ENCODE peak calls at places on chromosomes 11 and 22, in nine cellular contexts. One of them, this sample, is unnamed.

GRCh38 chr11:91295591-91295990 is 929.0 kb upstream of the FAT3 start:
- DNase-seq in posterior vena cava: no peak
- DNase-seq in pulmonary artery endothelial cell: no peak
- DNase-seq in neuronal stem cell: no peak
- DNase-seq in ELR: no peak
- DNase-seq in CD4-positive, alpha-beta T cell: no peak
- DNase-seq in sciatic nerve: no peak
- DNase-seq in cardiac fibroblast: no peak
- DNase-seq in effector CD4-positive, alpha-beta T cell: no peak
- DNase-seq in this sample: no peak

GRCh38 chr11:933936-934335 is 8.3 kb downstream of the AP2A2 start:
- DNase-seq in ELR: no peak
- DNase-seq in CD4-positive, alpha-beta T cell: no peak
- DNase-seq in posterior vena cava: no peak
- DNase-seq in sciatic nerve: no peak
- DNase-seq in cardiac fibroblast: no peak
- DNase-seq in pulmonary artery endothelial cell: no peak
- DNase-seq in neuronal stem cell: no peak
- DNase-seq in effector CD4-positive, alpha-beta T cell: no peak
- DNase-seq in this sample: no peak

GRCh38 chr11:45444796-45445195 is 158.7 kb upstream of the SYT13 start:
- DNase-seq in sciatic nerve: no peak
- DNase-seq in posterior vena cava: no peak
- DNase-seq in neuronal stem cell: no peak
- DNase-seq in effector CD4-positive, alpha-beta T cell: no peak
- DNase-seq in ELR: peak; percentile 23
- DNase-seq in pulmonary artery endothelial cell: no peak
- DNase-seq in CD4-positive, alpha-beta T cell: no peak
- DNase-seq in cardiac fibroblast: no peak
- DNase-seq in this sample: no peak

GRCh38 chr11:17978553-17979287 is 34.1 kb downstream of the SERGEF start:
- DNase-seq in effector CD4-positive, alpha-beta T cell: no peak
- DNase-seq in posterior vena cava: no peak
- DNase-seq in ELR: peak; percentile 71
- DNase-seq in neuronal stem cell: peak; percentile 39
- DNase-seq in pulmonary artery endothelial cell: no peak
- DNase-seq in sciatic nerve: peak; percentile 62
- DNase-seq in cardiac fibroblast: peak; percentile 59
- DNase-seq in CD4-positive, alpha-beta T cell: no peak
- DNase-seq in this sample: no peak

GRCh38 chr11:65045061-65045460 is 4.1 kb downstream of the SAC3D1 start:
- DNase-seq in sciatic nerve: no peak
- DNase-seq in pulmonary artery endothelial cell: no peak
- DNase-seq in CD4-positive, alpha-beta T cell: no peak
- DNase-seq in neuronal stem cell: no peak
- DNase-seq in cardiac fibroblast: no peak
- DNase-seq in effector CD4-positive, alpha-beta T cell: no peak
- DNase-seq in posterior vena cava: no peak
- DNase-seq in ELR: no peak
- DNase-seq in this sample: no peak

GRCh38 chr22:39651783-39652058 is 81.2 kb downstream of the CACNA1I start:
- DNase-seq in pulmonary artery endothelial cell: no peak
- DNase-seq in CD4-positive, alpha-beta T cell: no peak
- DNase-seq in cardiac fibroblast: peak; percentile 44
- DNase-seq in neuronal stem cell: no peak
- DNase-seq in posterior vena cava: no peak
- DNase-seq in ELR: no peak
- DNase-seq in effector CD4-positive, alpha-beta T cell: no peak
- DNase-seq in sciatic nerve: no peak
- DNase-seq in this sample: no peak

GRCh38 chr11:67468509-67468834 is 579 bp downstream of the TMEM134 start:
- DNase-seq in sciatic nerve: no peak
- DNase-seq in posterior vena cava: no peak
- DNase-seq in ELR: no peak
- DNase-seq in pulmonary artery endothelial cell: no peak
- DNase-seq in CD4-positive, alpha-beta T cell: no peak
- DNase-seq in effector CD4-positive, alpha-beta T cell: no peak
- DNase-seq in neuronal stem cell: no peak
- DNase-seq in cardiac fibroblast: no peak
- DNase-seq in this sample: no peak

GRCh38 chr11:61586792-61587430 is 6.0 kb upstream of the SYT7 start:
- DNase-seq in sciatic nerve: no peak
- DNase-seq in effector CD4-positive, alpha-beta T cell: no peak
- DNase-seq in neuronal stem cell: no peak
- DNase-seq in pulmonary artery endothelial cell: no peak
- DNase-seq in cardiac fibroblast: no peak
- DNase-seq in posterior vena cava: no peak
- DNase-seq in CD4-positive, alpha-beta T cell: no peak
- DNase-seq in ELR: no peak
- DNase-seq in this sample: no peak

GRCh38 chr11:11946180-11946579 is 62.2 kb downstream of the DKK3 start:
- DNase-seq in ELR: peak; percentile 72
- DNase-seq in cardiac fibroblast: peak; percentile 21
- DNase-seq in sciatic nerve: no peak
- DNase-seq in pulmonary artery endothelial cell: no peak
- DNase-seq in effector CD4-positive, alpha-beta T cell: no peak
- DNase-seq in CD4-positive, alpha-beta T cell: no peak
- DNase-seq in posterior vena cava: no peak
- DNase-seq in neuronal stem cell: no peak
- DNase-seq in this sample: no peak

GRCh38 chr11:17770048-17770652 is 35.6 kb downstream of the KCNC1 start:
- DNase-seq in neuronal stem cell: no peak
- DNase-seq in pulmonary artery endothelial cell: no peak
- DNase-seq in effector CD4-positive, alpha-beta T cell: no peak
- DNase-seq in cardiac fibroblast: no peak
- DNase-seq in sciatic nerve: no peak
- DNase-seq in CD4-positive, alpha-beta T cell: no peak
- DNase-seq in posterior vena cava: peak; percentile 58
- DNase-seq in ELR: no peak
- DNase-seq in this sample: no peak

GRCh38 chr11:77113382-77114088 is 10.9 kb downstream of the OMP start:
- DNase-seq in posterior vena cava: no peak
- DNase-seq in CD4-positive, alpha-beta T cell: no peak
- DNase-seq in neuronal stem cell: peak; percentile 31
- DNase-seq in cardiac fibroblast: peak; percentile 55
- DNase-seq in ELR: peak; percentile 66
- DNase-seq in pulmonary artery endothelial cell: no peak
- DNase-seq in effector CD4-positive, alpha-beta T cell: no peak
- DNase-seq in sciatic nerve: no peak
- DNase-seq in this sample: no peak

GRCh38 chr11:109939176-109939810 is 153.9 kb upstream of the ZC3H12C start:
- DNase-seq in pulmonary artery endothelial cell: peak; percentile 56
- DNase-seq in neuronal stem cell: peak; percentile 40
- DNase-seq in posterior vena cava: no peak
- DNase-seq in sciatic nerve: no peak
- DNase-seq in ELR: peak; percentile 92
- DNase-seq in CD4-positive, alpha-beta T cell: no peak
- DNase-seq in cardiac fibroblast: peak; percentile 88
- DNase-seq in effector CD4-positive, alpha-beta T cell: no peak
- DNase-seq in this sample: no peak

GRCh38 chr11:100151944-100152343 is 535.1 kb upstream of the ARHGAP42 start:
- DNase-seq in pulmonary artery endothelial cell: no peak
- DNase-seq in ELR: peak; percentile 63
- DNase-seq in effector CD4-positive, alpha-beta T cell: no peak
- DNase-seq in CD4-positive, alpha-beta T cell: no peak
- DNase-seq in neuronal stem cell: no peak
- DNase-seq in posterior vena cava: peak; percentile 66
- DNase-seq in sciatic nerve: no peak
- DNase-seq in cardiac fibroblast: no peak
- DNase-seq in this sample: no peak

GRCh38 chr22:19766506-19767426 is 6.2 kb downstream of the TBX1 start:
- DNase-seq in sciatic nerve: no peak
- DNase-seq in pulmonary artery endothelial cell: no peak
- DNase-seq in ELR: no peak
- DNase-seq in neuronal stem cell: no peak
- DNase-seq in posterior vena cava: peak; percentile 92
- DNase-seq in cardiac fibroblast: no peak
- DNase-seq in CD4-positive, alpha-beta T cell: peak; percentile 26
- DNase-seq in effector CD4-positive, alpha-beta T cell: peak; percentile 26
- DNase-seq in this sample: no peak

GRCh38 chr11:75449776-75450175 is 16.8 kb upstream of the KLHL35 start:
- DNase-seq in posterior vena cava: no peak
- DNase-seq in pulmonary artery endothelial cell: no peak
- DNase-seq in sciatic nerve: no peak
- DNase-seq in ELR: no peak
- DNase-seq in CD4-positive, alpha-beta T cell: no peak
- DNase-seq in effector CD4-positive, alpha-beta T cell: no peak
- DNase-seq in neuronal stem cell: no peak
- DNase-seq in cardiac fibroblast: no peak
- DNase-seq in this sample: no peak

GRCh38 chr11:128692750-128693578 is 908 bp upstream of the FLI1 start:
- DNase-seq in posterior vena cava: peak; percentile 87
- DNase-seq in sciatic nerve: peak; percentile 70
- DNase-seq in pulmonary artery endothelial cell: no peak
- DNase-seq in CD4-positive, alpha-beta T cell: no peak
- DNase-seq in neuronal stem cell: no peak
- DNase-seq in cardiac fibroblast: peak; percentile 73
- DNase-seq in ELR: peak; percentile 75
- DNase-seq in effector CD4-positive, alpha-beta T cell: no peak
- DNase-seq in this sample: no peak

GRCh38 chr11:76283190-76283589 is 76.9 kb upstream of the WNT11 start:
- DNase-seq in sciatic nerve: no peak
- DNase-seq in CD4-positive, alpha-beta T cell: no peak
- DNase-seq in neuronal stem cell: no peak
- DNase-seq in ELR: no peak
- DNase-seq in posterior vena cava: no peak
- DNase-seq in cardiac fibroblast: no peak
- DNase-seq in effector CD4-positive, alpha-beta T cell: no peak
- DNase-seq in pulmonary artery endothelial cell: no peak
- DNase-seq in this sample: no peak

GRCh38 chr11:6755303-6755952 is 16.3 kb downstream of the OR2AG2 start:
- DNase-seq in pulmonary artery endothelial cell: no peak
- DNase-seq in sciatic nerve: no peak
- DNase-seq in ELR: peak; percentile 49
- DNase-seq in cardiac fibroblast: peak; percentile 55
- DNase-seq in posterior vena cava: no peak
- DNase-seq in effector CD4-positive, alpha-beta T cell: no peak
- DNase-seq in neuronal stem cell: peak; percentile 44
- DNase-seq in CD4-positive, alpha-beta T cell: no peak
- DNase-seq in this sample: no peak

GRCh38 chr11:43644626-43645299 is 35.8 kb upstream of the HSD17B12 start:
- DNase-seq in sciatic nerve: no peak
- DNase-seq in CD4-positive, alpha-beta T cell: no peak
- DNase-seq in cardiac fibroblast: peak; percentile 59
- DNase-seq in effector CD4-positive, alpha-beta T cell: no peak
- DNase-seq in ELR: peak; percentile 19
- DNase-seq in neuronal stem cell: no peak
- DNase-seq in pulmonary artery endothelial cell: no peak
- DNase-seq in posterior vena cava: no peak
- DNase-seq in this sample: no peak

GRCh38 chr11:5550440-5551095 is 2.2 kb upstream of the OR52H1 start:
- DNase-seq in ELR: peak; percentile 97
- DNase-seq in cardiac fibroblast: peak; percentile 9
- DNase-seq in posterior vena cava: no peak
- DNase-seq in sciatic nerve: no peak
- DNase-seq in effector CD4-positive, alpha-beta T cell: no peak
- DNase-seq in neuronal stem cell: no peak
- DNase-seq in pulmonary artery endothelial cell: no peak
- DNase-seq in CD4-positive, alpha-beta T cell: no peak
- DNase-seq in this sample: no peak

GRCh38 chr11:134482865-134483264 is 70.8 kb upstream of the B3GAT1 start:
- DNase-seq in CD4-positive, alpha-beta T cell: no peak
- DNase-seq in effector CD4-positive, alpha-beta T cell: no peak
- DNase-seq in neuronal stem cell: no peak
- DNase-seq in cardiac fibroblast: no peak
- DNase-seq in posterior vena cava: no peak
- DNase-seq in pulmonary artery endothelial cell: no peak
- DNase-seq in ELR: no peak
- DNase-seq in sciatic nerve: no peak
- DNase-seq in this sample: no peak

This sample was measured in T-helper 22 cell.